ENCODE peak calls at places on chromosomes 12 and 14, in five cellular contexts. Q is AML-193; Y is central memory CD4-positive, alpha-beta T cell; U is mucosa of gallbladder; I is activated CD8-positive, alpha-beta memory T cell treated with anti-CD3 and anti-CD28 coated beads for 4 hours. K is an unnamed sample.

GRCh38 chr12:88420460-88420859 is 159.8 kb downstream of the KITLG start:
- DNase-seq in Y (no peak), I (no peak), U (no peak), Q (no peak), K (no peak)

GRCh38 chr14:103204852-103205540 is 81.7 kb downstream of the TNFAIP2 start:
- DNase-seq in Q (no peak), U (no peak), I (no peak), Y (no peak), K (no peak)

GRCh38 chr12:473863-474577 is 14.3 kb downstream of the B4GALNT3 start:
- DNase-seq in Y (no peak), Q (no peak), U (no peak), I (no peak), K (no peak)

GRCh38 chr12:54988402-54989054 is 4.0 kb upstream of the TESPA1 start:
- DNase-seq in Y (no peak), I (no peak), U (peak; percentile 64), Q (no peak), K (no peak)

GRCh38 chr12:107449891-107450290 is 235.7 kb upstream of the PWP1 start:
- DNase-seq in Y (no peak), Q (no peak), I (no peak), U (no peak), K (no peak)

GRCh38 chr14:100592972-100593371 is 5.8 kb upstream of the BEGAIN start:
- DNase-seq in Q (no peak), Y (no peak), I (no peak), U (no peak), K (no peak)

GRCh38 chr12:103969391-103969790 is 3.7 kb downstream of the TDG start:
- DNase-seq in U (no peak), I (no peak), Q (no peak), Y (no peak), K (no peak)

GRCh38 chr14:71165650-71166049 is 258.4 kb downstream of the PCNX1 start:
- DNase-seq in Q (no peak), U (no peak), I (no peak), Y (no peak), K (no peak)

GRCh38 chr14:60025586-60025985 is 66.1 kb upstream of the PCNX4 start:
- DNase-seq in U (no peak), Y (no peak), Q (no peak), I (no peak), K (no peak)

GRCh38 chr14:74938873-74939495 is 15.9 kb upstream of the RPS6KL1 start:
- DNase-seq in I (no peak), Y (no peak), Q (no peak), U (no peak), K (no peak)

GRCh38 chr12:25372969-25373368 is 122.2 kb upstream of the KRAS start:
- DNase-seq in I (no peak), Q (no peak), Y (no peak), U (no peak), K (no peak)

GRCh38 chr12:124632510-124632909 is 65.1 kb upstream of the NCOR2 start:
- DNase-seq in Y (no peak), Q (no peak), I (no peak), U (no peak), K (no peak)

GRCh38 chr14:71550367-71550766 is 381.9 kb upstream of the RGS6 start:
- DNase-seq in Q (no peak), I (no peak), U (no peak), Y (no peak), K (no peak)

GRCh38 chr12:115979351-115979750 is 298.1 kb downstream of the MED13L start:
- DNase-seq in Q (no peak), U (no peak), Y (no peak), I (no peak), K (no peak)

GRCh38 chr12:7190268-7191055 is 976 bp downstream of the PEX5 start:
- DNase-seq in U (no peak), I (no peak), Y (peak; percentile 2), Q (no peak), K (peak; percentile 19)

GRCh38 chr14:89899917-89900680 is 54.4 kb downstream of the EFCAB11 start:
- DNase-seq in Y (no peak), Q (peak; percentile 31), I (no peak), U (no peak), K (no peak)

GRCh38 chr12:3988519-3989217 is 115.5 kb upstream of the PARP11 start:
- DNase-seq in U (no peak), Q (no peak), Y (peak; percentile 38), I (no peak), K (peak; percentile 58)

GRCh38 chr14:88775532-88775931 is 17.2 kb downstream of the EML5 start:
- DNase-seq in I (no peak), Y (no peak), U (no peak), Q (no peak), K (no peak)

GRCh38 chr12:65823481-65824313 is 586 bp upstream of the HMGA2 start:
- DNase-seq in Q (no peak), U (no peak), I (no peak), Y (no peak), K (peak; percentile 16)

GRCh38 chr14:96434040-96434439 is 42.1 kb downstream of the AK7 start:
- DNase-seq in U (no peak), Y (no peak), I (no peak), Q (no peak), K (no peak)

GRCh38 chr12:120689397-120690082 is 2.6 kb downstream of the MLEC start:
- DNase-seq in Q (no peak), Y (no peak), I (no peak), U (no peak), K (no peak)

GRCh38 chr14:57382283-57382682 is 8.1 kb upstream of the NAA30 start:
- DNase-seq in Y (no peak), Q (no peak), I (no peak), U (no peak), K (no peak)

GRCh38 chr14:54566410-54567223 is at the start of gene SAMD4A:
- DNase-seq in Y (peak; percentile 62), U (peak; percentile 73), Q (no peak), I (peak; percentile 24), K (peak; percentile 65)

GRCh38 chr12:43425361-43425760 is 126.6 kb downstream of the ADAMTS20 start:
- DNase-seq in Q (no peak), U (no peak), I (no peak), Y (no peak), K (no peak)

GRCh38 chr14:22559041-22559440 is 30.0 kb downstream of the DAD1 start:
- DNase-seq in Q (no peak), U (no peak), Y (no peak), I (no peak), K (no peak)

GRCh38 chr12:66196806-66197205 is 7.8 kb downstream of the IRAK3 start:
- DNase-seq in I (no peak), U (no peak), Q (no peak), Y (no peak), K (no peak)

GRCh38 chr14:34211732-34212131 is 250.3 kb downstream of the SPTSSA start:
- DNase-seq in I (no peak), U (no peak), Y (no peak), Q (no peak), K (no peak)

GRCh38 chr12:110248096-110248447 is 33.0 kb upstream of the ATP2A2 start:
- DNase-seq in U (peak; percentile 29), Q (no peak), Y (no peak), I (no peak), K (no peak)

GRCh38 chr12:53051058-53051880 is 1.4 kb downstream of the TNS2 start:
- DNase-seq in Q (no peak), U (peak; percentile 73), Y (no peak), I (no peak), K (no peak)

GRCh38 chr14:73674986-73675385 is 30.2 kb downstream of the DNAL1 start:
- DNase-seq in U (no peak), I (no peak), Y (no peak), Q (no peak), K (no peak)

GRCh38 chr12:122117979-122118378 is 39.4 kb downstream of the MLXIP start:
- DNase-seq in Q (no peak), I (no peak), Y (no peak), U (no peak), K (no peak)

GRCh38 chr14:86510503-86510902 is 980.6 kb downstream of the FLRT2 start:
- DNase-seq in Q (no peak), I (no peak), U (no peak), Y (no peak), K (no peak)

K was measured in stimulated activated naive CD8-positive, alpha-beta T cell treated with anti-CD3 and anti-CD28 coated beads, Interleukin-15, Interleukin-2, amounts not matched to agents 100 U/mL and 50 U/mL, for 24 hours.